ENCODE peak calls at places on chromosome 6, in ten cellular contexts. Z is brain microvascular endothelial cell; V is stomach; R is Calu3; F is GDM1; H is globus pallidus; I is H9; J is NCI-H1092 treated with DMSO at 0.1 percent for 48 hours; X is activated CD4-positive, alpha-beta T cell treated with anti-CD3 and anti-CD28 coated beads, Interleukin-2, amount 10 ng/mL, durations not matched to agents 7 days and 5 days; Y is NCI-H1105 treated with DMSO at 0.1 percent for 48 hours. L is an unnamed sample.

GRCh38 chr6:12717356-12717755 is 789 bp downstream of the PHACTR1 start:
- DNase-seq in Y (no peak), Z (no peak), H (no peak), J (no peak), X (no peak), R (no peak), V (no peak), I (no peak), F (no peak), L (no peak)

GRCh38 chr6:166333172-166333995 is 9.0 kb downstream of the SFT2D1 start:
- DNase-seq in V (no peak), I (no peak), R (no peak), Z (no peak), X (peak), F (peak), Y (no peak), H (no peak), J (no peak), L (no peak)

GRCh38 chr6:139473239-139473701 is 98.8 kb upstream of the CITED2 start:
- DNase-seq in X (no peak), J (no peak), H (no peak), Z (no peak), V (no peak), I (peak), F (no peak), R (no peak), Y (no peak), L (peak)

GRCh38 chr6:127794405-127794804 is 106.5 kb downstream of the THEMIS start:
- DNase-seq in Z (no peak), V (no peak), R (no peak), J (no peak), Y (no peak), F (no peak), I (no peak), H (no peak), X (no peak), L (no peak)

GRCh38 chr6:169230923-169231789 is 22.5 kb downstream of the THBS2 start:
- DNase-seq in V (peak), F (no peak), Y (no peak), H (no peak), J (no peak), Z (no peak), I (no peak), X (no peak), R (no peak), L (no peak)

GRCh38 chr6:41657131-41658094 is 19.1 kb downstream of the MDFI start:
- DNase-seq in R (no peak), Z (no peak), X (no peak), I (no peak), V (no peak), H (no peak), Y (no peak), F (no peak), J (no peak), L (no peak)

GRCh38 chr6:28807682-28808280 is 116.0 kb downstream of the TRIM27 start:
- DNase-seq in V (no peak), J (no peak), R (peak), Z (peak), F (peak), Y (peak), H (no peak), X (no peak), I (peak), L (peak)

GRCh38 chr6:37244430-37245310 is 12.9 kb upstream of the TBC1D22B start:
- DNase-seq in I (no peak), R (peak), X (no peak), Y (peak), J (peak), F (no peak), H (peak), Z (peak), V (peak), L (no peak)

GRCh38 chr6:35236223-35236622 is 22.5 kb downstream of the SCUBE3 start:
- DNase-seq in R (no peak), J (no peak), V (no peak), Y (no peak), F (no peak), Z (no peak), H (no peak), I (no peak), X (no peak), L (no peak)

GRCh38 chr6:30915591-30915946 is 1.5 kb downstream of the VARS2 start:
- DNase-seq in V (no peak), Z (peak), X (peak), F (peak), R (peak), H (peak), J (peak), I (peak), Y (peak), L (peak)

GRCh38 chr6:16503919-16504554 is 257.2 kb downstream of the ATXN1 start:
- DNase-seq in J (no peak), Y (no peak), Z (no peak), X (peak), F (peak), V (no peak), R (no peak), H (no peak), I (no peak), L (no peak)

GRCh38 chr6:21186479-21187055 is 407.0 kb upstream of the SOX4 start:
- DNase-seq in V (no peak), H (no peak), Z (no peak), R (no peak), F (no peak), I (no peak), Y (no peak), X (no peak), J (no peak), L (no peak)